ENCODE peak calls at places on chromosomes 6 and 20, in six cellular contexts. N, E, V, J, A and H are unnamed samples.

GRCh38 chr20:916125-916799 is at the start of gene ANGPT4:
- DNase-seq in E (no peak), A (no peak), N (no peak), V (peak), J (no peak), H (no peak)

GRCh38 chr6:15922510-15923307 is 206.2 kb upstream of the MYLIP start:
- DNase-seq in N (no peak), J (no peak), E (peak), V (peak), A (no peak), H (no peak)

GRCh38 chr20:38863024-38863851 is 57.7 kb downstream of the PPP1R16B start:
- DNase-seq in A (no peak), N (peak), E (no peak), J (peak), V (no peak), H (no peak)

GRCh38 chr6:5486214-5486613 is 224.9 kb downstream of the FARS2 start:
- DNase-seq in E (no peak), A (no peak), J (no peak), N (no peak), V (no peak), H (no peak)

GRCh38 chr6:108915258-108915657 is 67.0 kb downstream of the ARMC2 start:
- DNase-seq in E (no peak), A (no peak), J (no peak), N (no peak), V (no peak), H (no peak)

GRCh38 chr6:27205375-27206278 is 41.9 kb upstream of the PRSS16 start:
- DNase-seq in E (peak), J (no peak), N (no peak), A (no peak), V (peak), H (no peak)

GRCh38 chr20:12047838-12048432 is 130.2 kb downstream of the BTBD3 start:
- DNase-seq in A (no peak), J (no peak), N (no peak), E (peak), V (peak), H (peak)

GRCh38 chr6:156449569-156449968 is 327.6 kb upstream of the ARID1B start:
- DNase-seq in E (no peak), J (no peak), A (no peak), N (no peak), V (no peak), H (no peak)

GRCh38 chr6:159720708-159721107 is 6.6 kb upstream of the WTAP start:
- DNase-seq in J (peak), V (no peak), E (peak), A (peak), N (no peak), H (peak)

GRCh38 chr20:53122853-53123252 is 150.7 kb downstream of the TSHZ2 start:
- DNase-seq in J (no peak), E (no peak), V (no peak), N (no peak), A (no peak), H (no peak)

GRCh38 chr6:15631380-15631913 is 31.4 kb downstream of the DTNBP1 start:
- DNase-seq in N (no peak), A (no peak), J (no peak), V (no peak), E (no peak), H (no peak)

GRCh38 chr6:40763001-40763400 is 175.8 kb upstream of the LRFN2 start:
- DNase-seq in E (no peak), V (no peak), N (no peak), A (no peak), J (no peak), H (no peak)

GRCh38 chr6:56671651-56672461 is 29.2 kb upstream of the DST start:
- DNase-seq in E (no peak), N (no peak), V (no peak), A (peak), J (no peak), H (no peak)

GRCh38 chr20:31841928-31842327 is 3.5 kb downstream of the FOXS1 start:
- DNase-seq in V (peak), N (no peak), E (peak), J (no peak), A (no peak), H (peak)

GRCh38 chr6:152313542-152314482 is 323.4 kb downstream of the SYNE1 start:
- DNase-seq in A (no peak), V (peak), N (no peak), E (peak), J (no peak), H (no peak)

GRCh38 chr6:97215157-97215769 is 67.8 kb downstream of the MMS22L start:
- DNase-seq in E (peak), V (peak), A (peak), N (no peak), J (no peak), H (peak)

GRCh38 chr20:20410678-20411077 is 42.8 kb downstream of the INSM1 start:
- DNase-seq in V (no peak), N (no peak), E (no peak), J (no peak), A (peak), H (no peak)

GRCh38 chr6:52634211-52634610 is 36.7 kb upstream of the TMEM14A start:
- DNase-seq in E (peak), A (no peak), J (no peak), V (no peak), N (no peak), H (no peak)

GRCh38 chr6:26543953-26544352 is 5.8 kb downstream of the HMGN4 start:
- DNase-seq in V (peak), E (peak), N (no peak), A (no peak), J (no peak), H (peak)

GRCh38 chr6:166743925-166744653 is 117.0 kb upstream of the RPS6KA2 start:
- DNase-seq in N (no peak), E (no peak), J (no peak), V (no peak), A (no peak), H (no peak)

DNA sequence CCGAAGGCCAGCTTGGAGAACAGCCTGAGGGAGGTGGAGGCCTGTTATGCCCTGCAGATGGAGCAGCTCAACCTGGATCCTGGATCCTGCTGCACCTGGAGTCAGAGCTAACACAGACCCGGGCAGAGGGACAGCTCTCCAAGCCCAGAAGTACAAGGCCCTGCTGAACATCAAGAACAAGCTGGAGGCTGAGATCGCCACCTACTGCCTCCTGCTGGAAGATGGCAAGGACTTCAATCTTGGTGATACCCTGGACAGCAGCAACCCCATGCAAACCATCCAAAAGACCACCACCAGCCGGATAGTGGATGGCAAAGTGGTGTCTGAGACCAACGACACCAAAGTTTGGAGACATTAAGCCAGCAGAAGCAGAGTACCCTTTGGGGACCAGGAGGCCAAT is 223.5 kb upstream of the ID4 start:
- DNase-seq in V (no peak), N (no peak), E (peak), J (no peak), A (no peak), H (peak)
- TF ChIP-seq CTCF in V (no peak), N (no peak), E (no peak), J (no peak), A (no peak), H (no peak)

GRCh38 chr20:46710149-46710913 is 882 bp downstream of the SLC2A10 start:
- DNase-seq in E (no peak), J (no peak), A (no peak), V (no peak), N (no peak), H (no peak)

GRCh38 chr20:46706242-46706641 is 3.2 kb upstream of the SLC2A10 start:
- DNase-seq in V (no peak), J (no peak), A (no peak), N (no peak), E (no peak), H (no peak)

GRCh38 chr20:46709459-46710148 is at the start of gene SLC2A10:
- DNase-seq in J (no peak), E (peak), A (peak), N (peak), V (peak), H (no peak)

GRCh38 chr20:46709055-46709458 is 392 bp upstream of the SLC2A10 start:
- DNase-seq in V (no peak), E (no peak), J (no peak), N (no peak), A (no peak), H (no peak)

DNA sequence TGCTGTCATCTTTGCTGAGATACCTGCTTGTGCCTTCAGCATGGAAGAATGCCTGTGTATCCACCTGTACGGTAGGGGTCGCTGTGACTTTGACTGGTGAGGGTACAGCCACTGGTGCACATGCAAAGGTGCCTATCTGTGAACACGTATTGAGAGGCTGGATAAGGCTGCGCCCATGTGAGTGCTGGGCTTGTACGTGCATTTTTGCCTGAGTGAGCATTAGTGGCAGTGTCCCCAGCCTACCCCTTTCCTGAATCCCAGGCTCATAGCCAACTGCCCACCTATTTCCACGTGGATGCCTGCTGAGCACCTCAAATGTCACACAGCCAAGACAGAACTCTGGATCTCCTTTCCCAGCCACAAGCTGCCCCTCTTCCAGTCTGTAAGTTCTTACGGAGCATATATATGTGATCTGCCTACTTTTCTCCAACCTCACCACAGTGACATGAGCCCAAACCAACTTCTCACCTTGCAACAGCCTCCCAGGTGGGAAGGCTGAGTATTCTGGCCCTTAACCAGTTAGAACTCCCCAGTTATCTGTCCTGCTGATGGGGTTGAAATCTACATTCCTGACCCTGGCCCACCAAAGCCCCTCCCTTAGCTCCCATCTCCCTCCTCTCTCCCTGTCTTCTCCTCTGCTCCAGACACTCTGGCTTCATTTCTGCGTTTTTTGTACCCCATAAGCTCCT is 1.1 kb upstream of the SLC2A10 start:
- DNase-seq in E (no peak), V (no peak), A (peak), J (no peak), N (no peak), H (no peak)
- TF ChIP-seq CTCF in E (peak), V (peak), A (peak), J (no peak), N (no peak), H (no peak)

GRCh38 chr20:58891076-58891685 is 38.7 kb downstream of the GNAS start:
- DNase-seq in E (peak), V (peak), N (peak), A (peak), J (peak), H (peak)

GRCh38 chr20:58893355-58894151 is 41.0 kb downstream of the GNAS start:
- DNase-seq in A (no peak), N (no peak), V (no peak), E (peak), J (no peak), H (peak)

GRCh38 chr20:58891686-58892125 is 39.2 kb downstream of the GNAS start:
- DNase-seq in A (peak), V (no peak), N (peak), J (peak), E (peak), H (peak)

GRCh38 chr20:58892932-58893224 is 40.4 kb downstream of the GNAS start:
- DNase-seq in J (no peak), V (no peak), A (no peak), N (peak), E (no peak), H (no peak)

DNA sequence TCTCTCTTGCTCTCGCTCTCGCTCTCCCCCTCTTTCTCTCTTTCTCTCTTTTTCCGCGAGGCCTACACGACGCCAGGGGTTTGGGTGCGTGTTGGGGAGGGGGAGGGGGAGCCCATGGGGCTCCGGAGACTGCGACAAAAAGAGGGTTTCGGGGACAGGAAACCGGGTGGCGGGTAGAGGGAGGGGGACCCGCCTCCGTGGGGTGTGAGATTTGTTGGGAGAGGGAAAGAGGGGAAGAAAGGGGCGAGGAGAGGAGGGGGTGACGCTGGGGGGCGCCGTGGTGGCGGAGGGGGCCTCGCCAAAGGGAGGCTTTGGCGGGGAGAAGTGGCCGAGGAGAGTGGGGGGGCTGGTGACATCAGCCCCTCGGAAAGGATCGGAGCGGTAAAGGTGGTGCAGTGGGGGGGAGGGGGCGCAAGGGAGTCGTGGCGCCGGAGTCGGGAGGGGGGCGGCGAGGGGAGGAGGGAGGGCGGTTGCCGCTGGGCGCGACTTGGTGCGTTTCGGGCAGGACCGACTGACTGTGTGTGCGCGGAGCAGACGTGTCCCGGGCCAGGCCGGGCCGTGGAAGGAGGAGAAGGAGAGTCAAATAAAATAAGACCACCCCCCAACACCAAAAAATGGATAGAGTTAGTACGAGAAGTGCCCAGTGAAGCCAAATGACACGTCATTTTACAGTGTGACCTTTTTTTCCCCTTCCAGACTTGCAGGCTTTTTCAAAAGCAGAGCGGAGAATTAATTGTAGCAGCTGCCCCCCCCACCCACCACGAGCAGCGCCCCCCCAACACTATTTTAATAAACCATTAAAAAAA is 39.8 kb downstream of the GNAS start:
- DNase-seq in A (peak), N (peak), J (peak), E (peak), V (peak), H (peak)
- TF ChIP-seq CTCF in A (no peak), N (no peak), J (no peak), E (no peak), V (no peak), H (no peak)

GRCh38 chr6:53982361-53983050 is 128.7 kb upstream of the MLIP start:
- DNase-seq in V (no peak), N (no peak), J (no peak), E (peak), A (no peak), H (peak)
- TF ChIP-seq CTCF in V (no peak), N (no peak), J (no peak), E (no peak), A (no peak), H (no peak)

GRCh38 chr20:50423758-50424157 is 86.4 kb upstream of the PTPN1 start:
- DNase-seq in E (no peak), N (no peak), A (no peak), J (no peak), V (no peak), H (no peak)

GRCh38 chr20:50428463-50428828 is 81.7 kb upstream of the PTPN1 start:
- DNase-seq in V (no peak), J (no peak), A (no peak), N (no peak), E (no peak), H (no peak)

GRCh38 chr20:50427740-50428462 is 82.3 kb upstream of the PTPN1 start:
- DNase-seq in J (no peak), A (peak), N (no peak), E (peak), V (no peak), H (peak)

GRCh38 chr20:50426865-50427739 is 83.1 kb upstream of the PTPN1 start:
- DNase-seq in A (no peak), E (no peak), N (no peak), V (no peak), J (no peak), H (no peak)

DNA sequence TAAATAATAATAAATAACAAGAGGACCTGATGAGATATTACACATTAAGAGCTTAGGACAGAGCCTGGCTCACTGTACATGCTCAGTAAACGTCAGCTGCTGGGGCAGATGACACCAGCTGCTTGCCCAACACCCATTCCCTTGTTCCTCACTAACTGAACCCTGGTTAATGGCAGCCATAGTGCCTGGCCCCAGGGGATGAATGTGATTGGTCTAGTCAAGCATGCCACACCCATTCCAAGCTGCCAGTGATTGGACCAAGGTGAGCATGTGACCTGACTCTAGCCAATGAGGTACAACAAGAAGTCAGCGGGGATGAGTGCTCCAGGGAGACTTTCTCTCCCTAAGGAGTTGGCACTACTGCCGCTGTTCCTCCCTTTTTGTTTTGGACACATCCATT is 85.1 kb upstream of the PTPN1 start:
- DNase-seq in A (no peak), E (no peak), J (no peak), V (no peak), N (no peak), H (no peak)
- TF ChIP-seq CTCF in A (no peak), E (no peak), J (no peak), V (no peak), N (no peak), H (no peak)

GRCh38 chr6:71043902-71044301 is 87.0 kb upstream of the B3GAT2 start:
- DNase-seq in E (peak), N (no peak), A (no peak), V (peak), J (no peak), H (no peak)
- TF ChIP-seq CTCF in E (peak), N (no peak), A (no peak), V (peak), J (no peak), H (no peak)

DNA sequence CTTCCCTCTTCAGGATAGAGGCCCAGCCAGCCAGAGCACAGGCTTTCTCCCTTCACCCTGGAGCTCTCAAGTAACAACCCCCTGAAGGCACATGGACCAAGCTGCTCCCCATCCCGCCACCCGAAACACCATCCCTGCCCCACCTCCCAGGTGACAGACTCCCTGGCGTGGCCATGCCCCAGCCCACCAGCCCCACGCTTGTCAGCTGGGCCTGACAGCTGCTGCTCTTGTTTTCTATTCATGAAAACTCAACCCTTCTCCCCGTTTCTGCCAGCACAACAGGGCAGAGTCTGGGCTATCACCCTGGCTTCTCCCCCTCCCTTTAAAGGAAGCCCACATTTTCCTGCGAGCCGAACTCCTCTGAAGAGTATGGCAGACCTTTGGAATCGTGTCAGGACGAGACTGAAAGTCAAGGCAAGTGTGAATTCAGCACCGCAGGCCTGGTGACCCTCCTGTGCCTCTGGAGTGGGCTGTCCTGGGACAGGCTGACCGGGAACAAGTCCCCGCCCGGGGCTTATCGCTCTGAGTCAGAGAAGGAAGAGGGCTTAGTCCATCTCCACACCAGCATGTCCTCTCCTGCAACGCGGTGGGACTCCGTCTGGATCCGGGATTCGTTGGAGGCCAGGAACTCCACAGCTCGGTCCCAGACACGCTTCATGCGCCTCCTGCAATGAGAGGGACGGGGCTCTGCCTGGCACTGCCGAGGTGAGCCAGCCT is 16.7 kb downstream of the LEMD2 start:
- DNase-seq in E (peak), J (no peak), N (no peak), V (no peak), A (no peak), H (no peak)
- TF ChIP-seq CTCF in E (no peak), J (no peak), N (no peak), V (no peak), A (no peak), H (no peak)

GRCh38 chr6:116369540-116370327 is 1.0 kb upstream of the DSE start:
- DNase-seq in V (no peak), J (no peak), A (no peak), E (no peak), N (peak), H (no peak)

GRCh38 chr6:116373300-116373699 is 2.6 kb downstream of the DSE start:
- DNase-seq in N (no peak), A (no peak), E (no peak), V (no peak), J (no peak), H (peak)

GRCh38 chr6:116370328-116370716 is 425 bp upstream of the DSE start:
- DNase-seq in A (no peak), J (no peak), V (no peak), E (no peak), N (peak), H (no peak)

GRCh38 chr6:116371384-116372209 is 850 bp downstream of the DSE start:
- DNase-seq in J (peak), E (peak), A (peak), N (peak), V (peak), H (peak)

DNA sequence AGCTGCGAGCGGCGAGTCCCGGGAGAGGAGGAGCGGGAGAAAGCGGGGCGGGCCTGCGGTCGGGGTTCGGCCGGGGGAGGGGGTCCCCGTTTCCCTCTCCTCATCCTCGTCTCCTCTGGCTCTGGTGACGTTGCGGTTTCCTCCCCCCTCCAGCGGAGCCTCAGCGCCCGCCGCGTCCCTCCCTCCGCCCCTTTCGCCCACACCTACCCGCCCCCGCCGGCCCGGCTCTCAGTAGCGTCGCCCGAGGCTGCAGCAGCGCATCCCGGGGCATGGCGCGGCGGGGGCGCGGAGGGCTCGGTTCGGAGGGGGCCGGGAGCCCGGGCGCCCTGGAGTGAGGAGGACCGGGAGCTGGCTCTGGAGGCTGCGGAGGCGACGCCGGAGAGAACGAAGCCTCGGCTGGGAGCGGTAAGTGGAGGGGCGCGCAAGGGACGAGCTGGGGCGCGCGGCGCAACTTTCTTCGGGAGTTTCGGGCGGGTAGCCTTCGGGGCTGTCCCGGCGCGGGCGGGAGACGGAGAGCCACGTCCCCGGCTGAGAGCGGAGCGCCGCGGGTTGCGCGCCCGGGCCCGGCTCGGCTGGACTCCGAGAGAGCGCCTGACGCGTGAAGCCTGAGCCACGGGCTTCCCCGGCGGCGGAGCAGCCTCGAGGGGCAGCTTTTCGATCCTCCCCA is at the start of gene DSE:
- DNase-seq in V (peak), J (peak), A (peak), N (peak), E (peak), H (peak)
- TF ChIP-seq CTCF in V (no peak), J (no peak), A (no peak), N (no peak), E (no peak), H (no peak)